ENCODE peak calls at places on chromosomes 13 and 19, in four cellular contexts. One of them, this sample, is unnamed.

GRCh38 chr13:20294497-20294896 is 62.4 kb upstream of the GJB6 start:
- DNase-seq in A673: peak; percentile 5
- DNase-seq in fibroblast of mammary gland: peak; percentile 15
- DNase-seq in dorsolateral prefrontal cortex: no peak
- DNase-seq in this sample: no peak

GRCh38 chr13:33276581-33276980 is 9.0 kb downstream of the STARD13 start:
- DNase-seq in A673: peak; percentile 79
- DNase-seq in fibroblast of mammary gland: no peak
- DNase-seq in dorsolateral prefrontal cortex: no peak
- DNase-seq in this sample: no peak

GRCh38 chr13:23579886-23580706 is 9.9 kb downstream of the TNFRSF19 start:
- DNase-seq in dorsolateral prefrontal cortex: no peak
- DNase-seq in fibroblast of mammary gland: peak; percentile 17
- DNase-seq in A673: no peak
- DNase-seq in this sample: peak; percentile 30

GRCh38 chr19:44796701-44797115 is 12.2 kb upstream of the BCAM start:
- DNase-seq in dorsolateral prefrontal cortex: no peak
- DNase-seq in A673: no peak
- DNase-seq in fibroblast of mammary gland: no peak
- DNase-seq in this sample: no peak

GRCh38 chr19:41591951-41592562 is 16.1 kb downstream of the CEACAM21 start:
- DNase-seq in fibroblast of mammary gland: no peak
- DNase-seq in dorsolateral prefrontal cortex: no peak
- DNase-seq in A673: no peak
- DNase-seq in this sample: no peak

GRCh38 chr13:48653074-48654054 is at the start of gene CYSLTR2:
- DNase-seq in fibroblast of mammary gland: peak; percentile 49
- DNase-seq in dorsolateral prefrontal cortex: no peak
- DNase-seq in A673: peak; percentile 46
- DNase-seq in this sample: peak; percentile 69

GRCh38 chr19:3672575-3672948 is 27.7 kb downstream of the PIP5K1C start:
- DNase-seq in A673: no peak
- DNase-seq in fibroblast of mammary gland: no peak
- DNase-seq in dorsolateral prefrontal cortex: no peak
- DNase-seq in this sample: no peak

GRCh38 chr13:85900521-85900920 is 101.3 kb upstream of the SLITRK6 start:
- DNase-seq in dorsolateral prefrontal cortex: no peak
- DNase-seq in fibroblast of mammary gland: no peak
- DNase-seq in A673: no peak
- DNase-seq in this sample: no peak

GRCh38 chr13:75675421-75675820 is 39.3 kb downstream of the LMO7 start:
- DNase-seq in fibroblast of mammary gland: no peak
- DNase-seq in A673: no peak
- DNase-seq in dorsolateral prefrontal cortex: no peak
- DNase-seq in this sample: peak; percentile 55

GRCh38 chr19:51621178-51621577 is 9.0 kb downstream of the SIGLEC5 start:
- DNase-seq in A673: no peak
- DNase-seq in dorsolateral prefrontal cortex: no peak
- DNase-seq in fibroblast of mammary gland: no peak
- DNase-seq in this sample: no peak

GRCh38 chr13:49585220-49586157 is at the start of gene RCBTB1:
- DNase-seq in fibroblast of mammary gland: peak; percentile 44
- DNase-seq in dorsolateral prefrontal cortex: peak; percentile 69
- DNase-seq in A673: peak; percentile 77
- DNase-seq in this sample: peak; percentile 59

GRCh38 chr13:44240611-44241010 is 133.0 kb upstream of the SERP2 start:
- DNase-seq in dorsolateral prefrontal cortex: no peak
- DNase-seq in A673: no peak
- DNase-seq in fibroblast of mammary gland: no peak
- DNase-seq in this sample: no peak

GRCh38 chr13:24060993-24061392 is 99.5 kb upstream of the SPATA13 start:
- DNase-seq in fibroblast of mammary gland: no peak
- DNase-seq in dorsolateral prefrontal cortex: no peak
- DNase-seq in A673: no peak
- DNase-seq in this sample: no peak

GRCh38 chr13:73416093-73416492 is 357.3 kb downstream of the KLF5 start:
- DNase-seq in dorsolateral prefrontal cortex: no peak
- DNase-seq in fibroblast of mammary gland: no peak
- DNase-seq in A673: peak; percentile 14
- DNase-seq in this sample: no peak

GRCh38 chr19:2428027-2428690 is 773 bp upstream of the TIMM13 start:
- DNase-seq in dorsolateral prefrontal cortex: no peak
- DNase-seq in fibroblast of mammary gland: peak; percentile 47
- DNase-seq in A673: peak; percentile 33
- DNase-seq in this sample: no peak

GRCh38 chr19:6076675-6077463 is 33.4 kb downstream of the RFX2 start:
- DNase-seq in A673: no peak
- DNase-seq in fibroblast of mammary gland: peak; percentile 93
- DNase-seq in dorsolateral prefrontal cortex: no peak
- DNase-seq in this sample: peak; percentile 85

GRCh38 chr13:91401916-91402315 is 3.5 kb downstream of the GPC5 start:
- DNase-seq in fibroblast of mammary gland: no peak
- DNase-seq in dorsolateral prefrontal cortex: no peak
- DNase-seq in A673: no peak
- DNase-seq in this sample: no peak

GRCh38 chr13:29702912-29703351 is 107.4 kb upstream of the SLC7A1 start:
- DNase-seq in A673: peak; percentile 76
- DNase-seq in fibroblast of mammary gland: peak; percentile 93
- DNase-seq in dorsolateral prefrontal cortex: no peak
- DNase-seq in this sample: peak; percentile 98

GRCh38 chr13:101289764-101290163 is 126.5 kb downstream of the NALCN start:
- DNase-seq in A673: peak; percentile 62
- DNase-seq in fibroblast of mammary gland: peak; percentile 45
- DNase-seq in dorsolateral prefrontal cortex: peak; percentile 78
- DNase-seq in this sample: peak; percentile 44

GRCh38 chr19:17948474-17948966 is 15.7 kb downstream of the CCDC124 start:
- DNase-seq in A673: no peak
- DNase-seq in dorsolateral prefrontal cortex: no peak
- DNase-seq in fibroblast of mammary gland: no peak
- DNase-seq in this sample: no peak

GRCh38 chr19:17947815-17948473 is 15.1 kb downstream of the CCDC124 start:
- DNase-seq in A673: peak; percentile 98
- DNase-seq in fibroblast of mammary gland: peak; percentile 83
- DNase-seq in dorsolateral prefrontal cortex: peak; percentile 92
- DNase-seq in this sample: peak; percentile 91

GRCh38 chr19:17948967-17949930 is 16.4 kb downstream of the CCDC124 start:
- DNase-seq in fibroblast of mammary gland: no peak
- DNase-seq in A673: no peak
- DNase-seq in dorsolateral prefrontal cortex: no peak
- DNase-seq in this sample: no peak

GRCh38 chr19:17949956-17950309 is 17.0 kb upstream of the KCNN1 start:
- DNase-seq in A673: no peak
- DNase-seq in fibroblast of mammary gland: no peak
- DNase-seq in dorsolateral prefrontal cortex: no peak
- DNase-seq in this sample: no peak

GRCh38 chr19:17946965-17947784 is 14.4 kb downstream of the CCDC124 start:
- DNase-seq in dorsolateral prefrontal cortex: no peak
- DNase-seq in fibroblast of mammary gland: no peak
- DNase-seq in A673: no peak
- DNase-seq in this sample: no peak
- TF ChIP-seq CTCF in dorsolateral prefrontal cortex: no peak
- TF ChIP-seq CTCF in fibroblast of mammary gland: no peak
- TF ChIP-seq CTCF in A673: no peak
- TF ChIP-seq CTCF in this sample: no peak

GRCh38 chr19:35266149-35266903 is 2.4 kb upstream of the USF2 start:
- DNase-seq in dorsolateral prefrontal cortex: peak; percentile 41
- DNase-seq in A673: no peak
- DNase-seq in fibroblast of mammary gland: no peak
- DNase-seq in this sample: no peak
- H3K4me3 ChIP-seq in dorsolateral prefrontal cortex: peak overlapping the region; percentile 87
- H3K4me3 ChIP-seq in A673: peak overlapping the region; percentile 81
- H3K4me3 ChIP-seq in fibroblast of mammary gland: peak overlapping the region; percentile 86
- H3K4me3 ChIP-seq in this sample: peak overlapping the region; percentile 71

GRCh38 chr19:11970174-11970573 is 5.3 kb downstream of the ZNF763 start:
- DNase-seq in fibroblast of mammary gland: no peak
- DNase-seq in dorsolateral prefrontal cortex: no peak
- DNase-seq in A673: no peak
- DNase-seq in this sample: no peak

GRCh38 chr19:11963566-11964355 is 1.1 kb upstream of the ZNF763 start:
- DNase-seq in A673: peak; percentile 86
- DNase-seq in fibroblast of mammary gland: peak; percentile 66
- DNase-seq in dorsolateral prefrontal cortex: peak; percentile 69
- DNase-seq in this sample: peak; percentile 55

GRCh38 chr19:11964858-11965645 is at the start of gene ZNF763:
- DNase-seq in dorsolateral prefrontal cortex: peak; percentile 96
- DNase-seq in fibroblast of mammary gland: peak; percentile 63
- DNase-seq in A673: peak; percentile 86
- DNase-seq in this sample: peak; percentile 64

GRCh38 chr19:11964496-11964857 is 363 bp upstream of the ZNF763 start:
- DNase-seq in dorsolateral prefrontal cortex: peak; percentile 57
- DNase-seq in fibroblast of mammary gland: no peak
- DNase-seq in A673: no peak
- DNase-seq in this sample: no peak
- TF ChIP-seq CTCF in dorsolateral prefrontal cortex: no peak
- TF ChIP-seq CTCF in fibroblast of mammary gland: peak; percentile 17
- TF ChIP-seq CTCF in A673: no peak
- TF ChIP-seq CTCF in this sample: peak; percentile 20

DNA sequence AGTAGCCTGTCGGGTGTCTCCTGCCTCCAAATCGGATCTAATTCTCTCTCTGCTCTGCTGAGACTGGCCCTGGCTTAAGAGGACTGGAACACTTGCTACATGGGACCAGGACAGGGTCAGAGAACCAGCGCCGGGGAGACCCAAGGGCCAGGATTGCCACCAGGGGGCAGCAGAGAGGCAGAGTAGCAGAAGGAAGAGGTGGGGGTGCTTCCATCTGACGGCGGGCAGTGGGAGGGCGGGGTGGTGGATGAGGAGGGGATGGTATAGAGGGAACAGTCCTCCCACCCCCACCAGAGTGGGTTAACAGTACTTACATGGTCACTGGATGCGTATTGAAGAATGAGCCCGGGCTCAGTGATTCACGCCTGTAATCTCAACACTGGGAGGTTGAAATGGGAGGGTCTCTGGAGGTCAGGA is 11.9 kb downstream of the SELENOW start:
- DNase-seq in fibroblast of mammary gland: peak; percentile 61
- DNase-seq in dorsolateral prefrontal cortex: peak; percentile 79
- DNase-seq in A673: peak; percentile 83
- DNase-seq in this sample: peak; percentile 67
- H3K4me3 ChIP-seq in fibroblast of mammary gland: no peak overlapping the region
- H3K4me3 ChIP-seq in dorsolateral prefrontal cortex: no peak overlapping the region
- H3K4me3 ChIP-seq in A673: no peak overlapping the region
- H3K4me3 ChIP-seq in this sample: no peak overlapping the region

GRCh38 chr19:38704488-38705026 is 39.7 kb downstream of the CAPN12 start:
- DNase-seq in fibroblast of mammary gland: no peak
- DNase-seq in A673: no peak
- DNase-seq in dorsolateral prefrontal cortex: no peak
- DNase-seq in this sample: no peak
- TF ChIP-seq CTCF in fibroblast of mammary gland: no peak
- TF ChIP-seq CTCF in A673: no peak
- TF ChIP-seq CTCF in dorsolateral prefrontal cortex: no peak
- TF ChIP-seq CTCF in this sample: no peak

GRCh38 chr13:110298566-110299321 is 8.2 kb downstream of the COL4A1 start:
- DNase-seq in dorsolateral prefrontal cortex: no peak
- DNase-seq in fibroblast of mammary gland: no peak
- DNase-seq in A673: no peak
- DNase-seq in this sample: no peak

GRCh38 chr13:110300090-110300815 is 6.7 kb downstream of the COL4A1 start:
- DNase-seq in dorsolateral prefrontal cortex: no peak
- DNase-seq in A673: no peak
- DNase-seq in fibroblast of mammary gland: peak; percentile 55
- DNase-seq in this sample: peak; percentile 63

GRCh38 chr13:110297771-110298170 is 9.2 kb downstream of the COL4A1 start:
- DNase-seq in fibroblast of mammary gland: no peak
- DNase-seq in dorsolateral prefrontal cortex: no peak
- DNase-seq in A673: no peak
- DNase-seq in this sample: no peak

GRCh38 chr13:110297011-110297410 is 9.9 kb downstream of the COL4A1 start:
- DNase-seq in A673: no peak
- DNase-seq in dorsolateral prefrontal cortex: no peak
- DNase-seq in fibroblast of mammary gland: no peak
- DNase-seq in this sample: no peak

DNA sequence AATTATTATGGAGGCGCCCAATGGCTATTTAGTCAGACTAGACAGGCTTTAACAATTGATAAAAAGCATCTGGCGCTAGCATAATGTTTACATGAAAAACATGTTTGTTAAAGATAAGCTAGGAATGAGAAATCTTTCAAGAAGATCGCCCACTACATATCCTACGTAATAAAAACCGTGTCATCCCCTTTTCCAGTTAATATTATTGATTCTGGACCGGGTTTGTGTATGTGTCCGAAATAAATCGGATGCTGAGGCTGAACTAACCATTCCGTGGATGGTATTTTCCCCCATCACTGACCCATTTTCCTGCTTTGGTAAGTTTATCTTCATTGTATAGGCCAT is 8.8 kb downstream of the COL4A1 start:
- DNase-seq in dorsolateral prefrontal cortex: no peak
- DNase-seq in A673: no peak
- DNase-seq in fibroblast of mammary gland: no peak
- DNase-seq in this sample: peak; percentile 85
- H3K4me3 ChIP-seq in dorsolateral prefrontal cortex: no peak overlapping the region
- H3K4me3 ChIP-seq in A673: no peak overlapping the region
- H3K4me3 ChIP-seq in fibroblast of mammary gland: no peak overlapping the region
- H3K4me3 ChIP-seq in this sample: peak overlapping the region; percentile 33

GRCh38 chr19:37172368-37173366 is at the start of gene ZNF585A:
- DNase-seq in A673: peak; percentile 96
- DNase-seq in dorsolateral prefrontal cortex: peak; percentile 95
- DNase-seq in fibroblast of mammary gland: peak; percentile 97
- DNase-seq in this sample: peak; percentile 97
- TF ChIP-seq CTCF in A673: peak; percentile 32
- TF ChIP-seq CTCF in dorsolateral prefrontal cortex: peak; percentile 66
- TF ChIP-seq CTCF in fibroblast of mammary gland: peak; percentile 27
- TF ChIP-seq CTCF in this sample: peak; percentile 23